ENCODE peak calls at places on chromosomes 16 and 17, in five cellular contexts. S is HL-60, F is GM23338, H is HCT116, I is SK-N-SH. R is an unnamed sample.

GRCh38 chr16:8885674-8886592 is 3.8 kb downstream of the LITAFD start:
- DNase-seq in S (no peak), F (peak), H (no peak), I (peak), R (no peak)

GRCh38 chr16:67000384-67001158 is 12.2 kb downstream of the CES4A start:
- DNase-seq in S (peak), F (peak), H (no peak), I (peak), R (peak)

GRCh38 chr16:31476305-31477219 is 4.6 kb downstream of the TGFB1I1 start:
- DNase-seq in S (peak), F (peak), H (no peak), I (peak), R (no peak)

GRCh38 chr16:30941600-30942420 is 7.1 kb upstream of the ORAI3 start:
- DNase-seq in S (peak), F (peak), H (peak), I (peak), R (peak)

GRCh38 chr16:61014869-61015268 is 1021.4 kb downstream of the CDH8 start:
- DNase-seq in S (no peak), F (peak), H (no peak), I (no peak), R (no peak)

GRCh38 chr17:44307387-44308186 is 814 bp upstream of the RUNDC3A start:
- DNase-seq in S (no peak), F (peak), H (no peak), I (peak), R (no peak)

GRCh38 chr16:48632137-48632774 is 22.3 kb upstream of the N4BP1 start:
- DNase-seq in S (no peak), F (no peak), H (no peak), I (no peak), R (no peak)

GRCh38 chr17:37086329-37086728 is 137.6 kb downstream of the AATF start:
- DNase-seq in S (no peak), F (no peak), H (no peak), I (no peak), R (no peak)

GRCh38 chr16:27775254-27775653 is 225.3 kb downstream of the KATNIP start:
- DNase-seq in S (no peak), F (no peak), H (no peak), I (no peak), R (no peak)

GRCh38 chr16:57341441-57342303 is 16.9 kb upstream of the CCL22 start:
- DNase-seq in S (no peak), F (no peak), H (no peak), I (peak), R (peak)

GRCh38 chr17:70261170-70261569 is 91.8 kb downstream of the KCNJ2 start:
- DNase-seq in S (no peak), F (no peak), H (no peak), I (no peak), R (no peak)

GRCh38 chr16:71499775-71500364 is 10.7 kb upstream of the ZNF19 start:
- DNase-seq in S (peak), F (peak), H (peak), I (peak), R (no peak)

GRCh38 chr17:75129576-75129975 is 2.0 kb downstream of the NT5C start:
- DNase-seq in S (no peak), F (no peak), H (no peak), I (no peak), R (no peak)

GRCh38 chr16:81130126-81130525 is 33.9 kb upstream of the GCSH start:
- DNase-seq in S (no peak), F (no peak), H (no peak), I (no peak), R (no peak)

GRCh38 chr16:81127051-81127450 is 30.9 kb upstream of the GCSH start:
- DNase-seq in S (no peak), F (no peak), H (no peak), I (no peak), R (no peak)

GRCh38 chr16:81123092-81123852 is 27.1 kb upstream of the GCSH start:
- DNase-seq in S (peak), F (no peak), H (no peak), I (no peak), R (no peak)

GRCh38 chr16:81128726-81129524 is 32.7 kb upstream of the GCSH start:
- DNase-seq in S (no peak), F (no peak), H (no peak), I (no peak), R (no peak)
- TF ChIP-seq POLR2AphosphoS5 in S (no peak), F (no peak), H (no peak), I (no peak), R (no peak)

GRCh38 chr16:51149251-51149661 is 1.8 kb downstream of the SALL1 start:
- DNase-seq in S (no peak), F (peak), H (no peak), I (no peak), R (no peak)

GRCh38 chr16:51148674-51149228 is 2.3 kb downstream of the SALL1 start:
- DNase-seq in S (no peak), F (no peak), H (no peak), I (no peak), R (no peak)

GRCh38 chr16:51144203-51144602 is 6.9 kb downstream of the SALL1 start:
- DNase-seq in S (no peak), F (no peak), H (no peak), I (no peak), R (no peak)

GRCh38 chr16:51147776-51148673 is 3.0 kb downstream of the SALL1 start:
- DNase-seq in S (no peak), F (no peak), H (no peak), I (no peak), R (no peak)

GRCh38 chr16:51146256-51146924 is 4.7 kb downstream of the SALL1 start:
- DNase-seq in S (no peak), F (no peak), H (no peak), I (peak), R (no peak)
- TF ChIP-seq CTCF in S (no peak), F (peak), H (no peak), I (peak), R (no peak)

GRCh38 chr16:89583895-89584644 is 8.5 kb downstream of the CPNE7 start:
- DNase-seq in S (no peak), F (no peak), H (no peak), I (no peak), R (no peak)

GRCh38 chr16:89584768-89585549 is 9.4 kb downstream of the CPNE7 start:
- DNase-seq in S (no peak), F (no peak), H (no peak), I (peak), R (no peak)

GRCh38 chr16:89586853-89587252 is 11.3 kb downstream of the CPNE7 start:
- DNase-seq in S (no peak), F (no peak), H (no peak), I (peak), R (no peak)

GRCh38 chr16:89588413-89589109 is 13.0 kb downstream of the CPNE7 start:
- DNase-seq in S (no peak), F (no peak), H (no peak), I (no peak), R (no peak)

GRCh38 chr16:89586218-89586617 is 10.7 kb downstream of the CPNE7 start:
- DNase-seq in S (no peak), F (no peak), H (no peak), I (peak), R (no peak)
- H3K27ac ChIP-seq in S (no peak), F (no peak), H (peak), I (no peak), R (no peak)

DNA sequence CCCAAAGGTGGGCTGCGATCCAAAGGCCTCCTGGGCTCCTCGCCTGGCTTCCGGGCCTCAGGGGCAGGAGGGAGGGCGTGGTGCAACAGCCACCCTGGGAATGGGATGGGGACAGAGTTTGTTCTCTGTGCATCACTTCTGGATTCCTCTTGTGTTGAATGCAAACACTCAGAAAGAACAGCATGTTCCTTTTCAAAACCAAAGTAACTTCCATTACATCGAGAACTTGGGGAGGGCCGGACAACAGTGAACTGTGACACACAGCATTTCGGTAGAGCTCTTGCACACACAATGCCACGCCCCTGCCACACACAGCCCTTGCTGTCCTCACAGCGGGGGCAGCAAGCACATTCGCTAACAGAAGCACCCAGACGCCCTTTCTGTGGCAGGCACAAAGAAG is 36.1 kb upstream of the FASN start:
- DNase-seq in S (no peak), F (no peak), H (no peak), I (peak), R (peak)
- TF ChIP-seq POLR2AphosphoS5 in S (no peak), F (no peak), H (no peak), I (no peak), R (peak)

GRCh38 chr17:2023692-2024571 is 1.2 kb downstream of the RTN4RL1 start:
- DNase-seq in S (peak), F (peak), H (peak), I (peak), R (peak)
- TF ChIP-seq CTCF in S (no peak), F (no peak), H (no peak), I (no peak), R (no peak)

DNA sequence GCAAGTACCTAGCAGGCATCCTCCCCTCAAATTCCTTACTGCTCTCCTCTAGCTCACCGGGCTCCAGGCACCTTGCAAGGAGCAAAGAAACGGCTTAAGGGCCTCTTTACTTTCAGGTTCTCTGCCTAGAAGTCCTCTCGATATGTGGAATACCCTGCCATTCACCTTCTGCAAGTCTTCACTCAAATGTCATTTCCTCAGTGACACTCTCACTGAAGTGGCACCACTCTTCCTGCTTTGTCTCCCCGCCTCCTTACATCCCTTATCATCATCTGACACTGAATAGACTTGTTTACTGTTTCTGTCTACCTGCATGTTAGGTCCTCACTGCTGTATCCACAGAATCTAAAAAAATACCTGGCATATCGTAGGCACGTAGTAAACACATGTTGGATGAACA is 948 bp downstream of the SLC7A6OS start:
- DNase-seq in S (no peak), F (no peak), H (no peak), I (no peak), R (no peak)
- H3K27ac ChIP-seq in S (peak), F (peak), H (peak), I (peak), R (no peak)

GRCh38 chr17:19513897-19514488 is 19.7 kb upstream of the SLC47A1 start:
- DNase-seq in S (no peak), F (peak), H (peak), I (peak), R (peak)
- TF ChIP-seq POLR2AphosphoS5 in S (no peak), F (no peak), H (no peak), I (no peak), R (peak)

DNA sequence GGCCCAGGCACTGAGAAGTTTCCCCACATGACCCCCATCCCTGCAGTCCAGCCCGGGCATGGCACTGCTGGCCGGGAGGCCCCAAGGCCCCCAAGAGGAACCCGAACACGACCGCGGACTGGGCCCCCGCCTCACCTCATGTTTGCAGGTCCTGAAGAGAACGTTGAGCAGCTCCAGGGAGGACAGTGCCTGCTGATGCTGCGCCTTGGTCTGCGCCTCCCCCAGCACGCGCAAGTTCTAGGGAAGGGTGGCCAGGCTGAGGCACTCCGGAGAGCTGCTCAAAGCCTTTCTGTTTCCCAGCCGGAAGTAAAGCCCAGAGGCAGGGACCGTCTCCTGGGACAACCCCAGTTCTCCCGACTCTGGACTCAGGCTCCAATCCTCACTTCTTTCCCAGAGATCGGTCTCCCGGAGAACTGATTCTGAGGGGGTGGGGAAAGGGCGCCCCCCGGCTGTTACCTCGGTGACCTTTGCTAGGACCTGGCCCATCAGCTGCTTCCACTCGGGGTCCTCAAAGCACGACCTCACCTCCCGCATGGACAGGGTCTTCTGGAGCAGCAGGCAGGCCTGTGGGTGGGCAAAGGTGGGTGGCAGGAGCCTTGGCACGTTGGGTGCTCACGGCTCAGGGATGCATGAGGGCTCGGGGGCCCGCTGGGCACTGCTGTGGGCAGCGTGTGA is 13.7 kb downstream of the MYBBP1A start:
- DNase-seq in S (no peak), F (no peak), H (no peak), I (no peak), R (no peak)
- TF ChIP-seq CTCF in S (no peak), F (peak), H (no peak), I (no peak), R (no peak)

DNA sequence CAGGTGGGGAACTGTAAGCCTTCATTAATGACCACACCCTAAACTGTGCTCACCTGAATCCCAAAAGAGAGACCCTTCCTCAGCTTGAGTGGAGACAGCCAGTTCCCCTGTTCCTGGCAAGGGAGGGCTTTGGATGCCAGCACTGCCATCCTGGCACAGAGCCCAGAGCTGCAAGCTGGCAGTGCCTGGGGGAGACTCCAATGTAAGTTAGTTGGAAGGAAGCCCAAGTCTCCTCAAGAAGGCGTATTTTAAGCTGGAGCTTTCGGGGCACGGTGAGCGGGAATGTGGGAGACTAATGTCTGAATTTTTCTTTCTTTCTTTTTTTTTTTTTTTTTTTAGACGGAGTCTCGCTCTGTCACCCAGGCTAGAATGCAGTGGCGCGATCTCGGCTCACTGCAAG is 4.7 kb downstream of the CDC42EP4 start:
- DNase-seq in S (no peak), F (no peak), H (no peak), I (no peak), R (no peak)
- H3K27ac ChIP-seq in S (no peak), F (no peak), H (peak), I (peak), R (peak)

R was measured in breast epithelium.